ENCODE peak calls at places on chromosomes 3 and 15, in nine cellular contexts. One of them, this sample, is unnamed.
A peak's percentile ranks its signal among the peaks of the same experiment; 100 is the strongest.

GRCh38 chr3:47261301-47261700 is 21.3 kb downstream of the KIF9 start:
- DNase-seq in GM23338: peak; percentile 10
- DNase-seq in vagina: no peak
- DNase-seq in HepG2: no peak
- DNase-seq in transverse colon: no peak
- DNase-seq in endothelial cell of umbilical vein: no peak
- DNase-seq in sigmoid colon: no peak
- DNase-seq in stomach: no peak
- DNase-seq in HL-60: no peak
- DNase-seq in this sample: no peak

GRCh38 chr15:62087671-62088360 is 21.0 kb downstream of the C2CD4A start:
- DNase-seq in GM23338: no peak
- DNase-seq in vagina: no peak
- DNase-seq in HepG2: no peak
- DNase-seq in transverse colon: no peak
- DNase-seq in endothelial cell of umbilical vein: peak; percentile 90
- DNase-seq in sigmoid colon: no peak
- DNase-seq in stomach: no peak
- DNase-seq in HL-60: no peak
- DNase-seq in this sample: no peak

GRCh38 chr15:58392611-58393161 is 39.1 kb upstream of the LIPC start:
- DNase-seq in GM23338: no peak
- DNase-seq in vagina: peak; percentile 52
- DNase-seq in HepG2: no peak
- DNase-seq in transverse colon: no peak
- DNase-seq in endothelial cell of umbilical vein: no peak
- DNase-seq in sigmoid colon: no peak
- DNase-seq in stomach: peak; percentile 47
- DNase-seq in HL-60: no peak
- DNase-seq in this sample: no peak

GRCh38 chr3:145087038-145087437 is 1073.9 kb downstream of the PLOD2 start:
- DNase-seq in GM23338: no peak
- DNase-seq in vagina: no peak
- DNase-seq in HepG2: no peak
- DNase-seq in transverse colon: no peak
- DNase-seq in endothelial cell of umbilical vein: no peak
- DNase-seq in sigmoid colon: no peak
- DNase-seq in stomach: no peak
- DNase-seq in HL-60: no peak
- DNase-seq in this sample: no peak

GRCh38 chr3:37072892-37073291 is 79.6 kb downstream of the MLH1 start:
- DNase-seq in GM23338: no peak
- DNase-seq in vagina: no peak
- DNase-seq in HepG2: no peak
- DNase-seq in transverse colon: peak; percentile 32
- DNase-seq in endothelial cell of umbilical vein: peak; percentile 84
- DNase-seq in sigmoid colon: no peak
- DNase-seq in stomach: peak; percentile 91
- DNase-seq in HL-60: no peak
- DNase-seq in this sample: no peak

GRCh38 chr3:127049390-127049789 is 66.5 kb downstream of the PLXNA1 start:
- DNase-seq in GM23338: peak; percentile 52
- DNase-seq in vagina: no peak
- DNase-seq in HepG2: no peak
- DNase-seq in transverse colon: no peak
- DNase-seq in endothelial cell of umbilical vein: no peak
- DNase-seq in sigmoid colon: no peak
- DNase-seq in stomach: no peak
- DNase-seq in HL-60: no peak
- DNase-seq in this sample: no peak

GRCh38 chr3:126463521-126463920 is 12.2 kb downstream of the ZXDC start:
- DNase-seq in GM23338: no peak
- DNase-seq in vagina: no peak
- DNase-seq in HepG2: no peak
- DNase-seq in transverse colon: no peak
- DNase-seq in endothelial cell of umbilical vein: no peak
- DNase-seq in sigmoid colon: no peak
- DNase-seq in stomach: no peak
- DNase-seq in HL-60: no peak
- DNase-seq in this sample: no peak

GRCh38 chr3:128794067-128794768 is 68.2 kb downstream of the RAB7A start:
- DNase-seq in GM23338: no peak
- DNase-seq in vagina: no peak
- DNase-seq in HepG2: no peak
- DNase-seq in transverse colon: no peak
- DNase-seq in endothelial cell of umbilical vein: peak; percentile 54
- DNase-seq in sigmoid colon: no peak
- DNase-seq in stomach: no peak
- DNase-seq in HL-60: peak; percentile 28
- DNase-seq in this sample: no peak

GRCh38 chr3:126394179-126394976 is at the start of gene CFAP100:
- DNase-seq in GM23338: peak; percentile 95
- DNase-seq in vagina: no peak
- DNase-seq in HepG2: no peak
- DNase-seq in transverse colon: peak; percentile 24
- DNase-seq in endothelial cell of umbilical vein: peak; percentile 13
- DNase-seq in sigmoid colon: peak; percentile 78
- DNase-seq in stomach: peak; percentile 44
- DNase-seq in HL-60: no peak
- DNase-seq in this sample: no peak

GRCh38 chr3:47421741-47422649 is 41.2 kb downstream of the PTPN23 start:
- DNase-seq in GM23338: no peak
- DNase-seq in vagina: no peak
- DNase-seq in HepG2: no peak
- DNase-seq in transverse colon: peak; percentile 53
- DNase-seq in endothelial cell of umbilical vein: no peak
- DNase-seq in sigmoid colon: peak; percentile 68
- DNase-seq in stomach: peak; percentile 72
- DNase-seq in HL-60: no peak
- DNase-seq in this sample: no peak

GRCh38 chr15:40857601-40858351 is 13.9 kb downstream of the SPINT1 start:
- DNase-seq in GM23338: peak; percentile 87
- DNase-seq in vagina: no peak
- DNase-seq in HepG2: peak; percentile 57
- DNase-seq in transverse colon: peak; percentile 91
- DNase-seq in endothelial cell of umbilical vein: peak; percentile 67
- DNase-seq in sigmoid colon: peak; percentile 85
- DNase-seq in stomach: peak; percentile 89
- DNase-seq in HL-60: no peak
- DNase-seq in this sample: peak; percentile 86

GRCh38 chr3:118666-119065 is 77.9 kb upstream of the CHL1 start:
- DNase-seq in GM23338: no peak
- DNase-seq in vagina: no peak
- DNase-seq in HepG2: no peak
- DNase-seq in transverse colon: no peak
- DNase-seq in endothelial cell of umbilical vein: no peak
- DNase-seq in sigmoid colon: no peak
- DNase-seq in stomach: no peak
- DNase-seq in HL-60: no peak
- DNase-seq in this sample: no peak

GRCh38 chr3:114314259-114314658 is 20.4 kb downstream of the TIGIT start:
- DNase-seq in GM23338: no peak
- DNase-seq in vagina: no peak
- DNase-seq in HepG2: no peak
- DNase-seq in transverse colon: no peak
- DNase-seq in endothelial cell of umbilical vein: no peak
- DNase-seq in sigmoid colon: no peak
- DNase-seq in stomach: no peak
- DNase-seq in HL-60: no peak
- DNase-seq in this sample: no peak

GRCh38 chr3:23653647-23654525 is 151.9 kb upstream of the UBE2E1 start:
- DNase-seq in GM23338: no peak
- DNase-seq in vagina: no peak
- DNase-seq in HepG2: no peak
- DNase-seq in transverse colon: no peak
- DNase-seq in endothelial cell of umbilical vein: no peak
- DNase-seq in sigmoid colon: no peak
- DNase-seq in stomach: no peak
- DNase-seq in HL-60: no peak
- DNase-seq in this sample: peak; percentile 20
- TF ChIP-seq POLR2AphosphoS5 in GM23338: no peak
- TF ChIP-seq POLR2AphosphoS5 in vagina: no peak
- TF ChIP-seq POLR2AphosphoS5 in HepG2: no peak
- TF ChIP-seq POLR2AphosphoS5 in transverse colon: no peak
- TF ChIP-seq POLR2AphosphoS5 in endothelial cell of umbilical vein: no peak
- TF ChIP-seq POLR2AphosphoS5 in sigmoid colon: no peak
- TF ChIP-seq POLR2AphosphoS5 in stomach: no peak
- TF ChIP-seq POLR2AphosphoS5 in HL-60: no peak
- TF ChIP-seq POLR2AphosphoS5 in this sample: no peak

GRCh38 chr3:58111513-58112184 is 99.1 kb downstream of the DNASE1L3 start:
- DNase-seq in GM23338: no peak
- DNase-seq in vagina: no peak
- DNase-seq in HepG2: peak; percentile 84
- DNase-seq in transverse colon: peak; percentile 81
- DNase-seq in endothelial cell of umbilical vein: peak; percentile 28
- DNase-seq in sigmoid colon: no peak
- DNase-seq in stomach: peak; percentile 91
- DNase-seq in HL-60: no peak
- DNase-seq in this sample: no peak
- TF ChIP-seq POLR2AphosphoS5 in GM23338: no peak
- TF ChIP-seq POLR2AphosphoS5 in vagina: peak; percentile 61
- TF ChIP-seq POLR2AphosphoS5 in HepG2: no peak
- TF ChIP-seq POLR2AphosphoS5 in transverse colon: peak; percentile 60
- TF ChIP-seq POLR2AphosphoS5 in endothelial cell of umbilical vein: no peak
- TF ChIP-seq POLR2AphosphoS5 in sigmoid colon: no peak
- TF ChIP-seq POLR2AphosphoS5 in stomach: no peak
- TF ChIP-seq POLR2AphosphoS5 in HL-60: no peak
- TF ChIP-seq POLR2AphosphoS5 in this sample: no peak

GRCh38 chr15:32970847-32971246 is 223.7 kb downstream of the FMN1 start:
- DNase-seq in GM23338: no peak
- DNase-seq in vagina: no peak
- DNase-seq in HepG2: no peak
- DNase-seq in transverse colon: peak; percentile 24
- DNase-seq in endothelial cell of umbilical vein: no peak
- DNase-seq in sigmoid colon: peak; percentile 94
- DNase-seq in stomach: no peak
- DNase-seq in HL-60: no peak
- DNase-seq in this sample: no peak
- TF ChIP-seq POLR2AphosphoS5 in GM23338: no peak
- TF ChIP-seq POLR2AphosphoS5 in vagina: peak; percentile 26
- TF ChIP-seq POLR2AphosphoS5 in HepG2: no peak
- TF ChIP-seq POLR2AphosphoS5 in transverse colon: peak; percentile 83
- TF ChIP-seq POLR2AphosphoS5 in endothelial cell of umbilical vein: no peak
- TF ChIP-seq POLR2AphosphoS5 in sigmoid colon: peak; percentile 83
- TF ChIP-seq POLR2AphosphoS5 in stomach: peak; percentile 4
- TF ChIP-seq POLR2AphosphoS5 in HL-60: no peak
- TF ChIP-seq POLR2AphosphoS5 in this sample: no peak

GRCh38 chr15:87387681-87388240 is 868.8 kb downstream of the NTRK3 start:
- DNase-seq in GM23338: no peak
- DNase-seq in vagina: no peak
- DNase-seq in HepG2: no peak
- DNase-seq in transverse colon: no peak
- DNase-seq in endothelial cell of umbilical vein: no peak
- DNase-seq in sigmoid colon: no peak
- DNase-seq in stomach: no peak
- DNase-seq in HL-60: no peak
- DNase-seq in this sample: no peak
- TF ChIP-seq POLR2AphosphoS5 in GM23338: no peak
- TF ChIP-seq POLR2AphosphoS5 in vagina: no peak
- TF ChIP-seq POLR2AphosphoS5 in HepG2: no peak
- TF ChIP-seq POLR2AphosphoS5 in transverse colon: no peak
- TF ChIP-seq POLR2AphosphoS5 in endothelial cell of umbilical vein: no peak
- TF ChIP-seq POLR2AphosphoS5 in sigmoid colon: no peak
- TF ChIP-seq POLR2AphosphoS5 in stomach: no peak
- TF ChIP-seq POLR2AphosphoS5 in HL-60: no peak
- TF ChIP-seq POLR2AphosphoS5 in this sample: no peak

GRCh38 chr15:74383286-74383685 is 15.8 kb upstream of the CYP11A1 start:
- DNase-seq in GM23338: no peak
- DNase-seq in vagina: no peak
- DNase-seq in HepG2: no peak
- DNase-seq in transverse colon: no peak
- DNase-seq in endothelial cell of umbilical vein: no peak
- DNase-seq in sigmoid colon: no peak
- DNase-seq in stomach: no peak
- DNase-seq in HL-60: no peak
- DNase-seq in this sample: no peak

GRCh38 chr15:74380361-74381189 is 13.1 kb upstream of the CYP11A1 start:
- DNase-seq in GM23338: peak; percentile 35
- DNase-seq in vagina: no peak
- DNase-seq in HepG2: no peak
- DNase-seq in transverse colon: no peak
- DNase-seq in endothelial cell of umbilical vein: no peak
- DNase-seq in sigmoid colon: no peak
- DNase-seq in stomach: no peak
- DNase-seq in HL-60: no peak
- DNase-seq in this sample: no peak

GRCh38 chr15:74381190-74381453 is 13.7 kb upstream of the CYP11A1 start:
- DNase-seq in GM23338: no peak
- DNase-seq in vagina: no peak
- DNase-seq in HepG2: no peak
- DNase-seq in transverse colon: no peak
- DNase-seq in endothelial cell of umbilical vein: no peak
- DNase-seq in sigmoid colon: no peak
- DNase-seq in stomach: no peak
- DNase-seq in HL-60: no peak
- DNase-seq in this sample: no peak

GRCh38 chr15:74381481-74381880 is 14.0 kb upstream of the CYP11A1 start:
- DNase-seq in GM23338: no peak
- DNase-seq in vagina: no peak
- DNase-seq in HepG2: no peak
- DNase-seq in transverse colon: no peak
- DNase-seq in endothelial cell of umbilical vein: no peak
- DNase-seq in sigmoid colon: no peak
- DNase-seq in stomach: no peak
- DNase-seq in HL-60: no peak
- DNase-seq in this sample: no peak

GRCh38 chr15:74382004-74382816 is 14.8 kb upstream of the CYP11A1 start:
- DNase-seq in GM23338: peak; percentile 95
- DNase-seq in vagina: no peak
- DNase-seq in HepG2: peak; percentile 74
- DNase-seq in transverse colon: peak; percentile 87
- DNase-seq in endothelial cell of umbilical vein: peak; percentile 69
- DNase-seq in sigmoid colon: peak; percentile 86
- DNase-seq in stomach: peak; percentile 91
- DNase-seq in HL-60: peak; percentile 60
- DNase-seq in this sample: peak; percentile 74
- TF ChIP-seq POLR2AphosphoS5 in GM23338: no peak
- TF ChIP-seq POLR2AphosphoS5 in vagina: no peak
- TF ChIP-seq POLR2AphosphoS5 in HepG2: no peak
- TF ChIP-seq POLR2AphosphoS5 in transverse colon: no peak
- TF ChIP-seq POLR2AphosphoS5 in endothelial cell of umbilical vein: no peak
- TF ChIP-seq POLR2AphosphoS5 in sigmoid colon: no peak
- TF ChIP-seq POLR2AphosphoS5 in stomach: no peak
- TF ChIP-seq POLR2AphosphoS5 in HL-60: no peak
- TF ChIP-seq POLR2AphosphoS5 in this sample: no peak

This sample was measured in GM12891.